ENCODE peak calls at places on chromosomes 2 and 18, in ten cellular contexts. N is HCT116; Y is SK-N-SH; X is heart right ventricle; F is pancreas; U is endodermal cell; I is cardiac muscle cell; T is CD4-positive, alpha-beta T cell; L is endothelial cell of umbilical vein; E is IMR-90. C is an unnamed sample.

GRCh38 chr2:55051026-55051866 is 995 bp upstream of the RTN4 start:
- DNase-seq in N (peak; percentile 99), Y (peak; percentile 50), X (no peak), F (no peak), U (peak; percentile 78), I (peak; percentile 98), T (no peak), L (peak; percentile 96), E (peak; percentile 100), C (peak; percentile 99)

GRCh38 chr2:102367331-102367971 is 11.9 kb downstream of the IL18R1 start:
- DNase-seq in N (no peak), Y (no peak), X (no peak), F (no peak), U (no peak), I (no peak), T (no peak), L (no peak), E (no peak), C (no peak)

GRCh38 chr2:136658201-136658600 is 107.1 kb upstream of the THSD7B start:
- DNase-seq in N (no peak), Y (no peak), X (no peak), F (no peak), U (no peak), I (no peak), T (no peak), L (no peak), E (no peak), C (no peak)

GRCh38 chr2:32061973-32062861 is 1.1 kb upstream of the SPAST start:
- DNase-seq in N (no peak), Y (peak; percentile 50), X (peak; percentile 34), F (no peak), U (peak; percentile 73), I (peak; percentile 83), T (no peak), L (peak; percentile 49), E (peak; percentile 19), C (peak; percentile 44)

GRCh38 chr2:127770973-127771735 is 39.8 kb downstream of the WDR33 start:
- DNase-seq in N (no peak), Y (no peak), X (no peak), F (no peak), U (no peak), I (peak; percentile 92), T (no peak), L (peak; percentile 69), E (peak; percentile 98), C (peak; percentile 93)

GRCh38 chr18:55781481-55781957 is 193.5 kb upstream of the TCF4 start:
- DNase-seq in N (no peak), Y (peak; percentile 74), X (peak; percentile 24), F (no peak), U (peak; percentile 86), I (peak; percentile 86), T (no peak), L (peak; percentile 90), E (peak; percentile 77), C (no peak)

GRCh38 chr18:12394428-12394827 is 13.3 kb upstream of the PRELID3A start:
- DNase-seq in N (no peak), Y (no peak), X (no peak), F (no peak), U (peak; percentile 73), I (no peak), T (no peak), L (peak; percentile 26), E (no peak), C (no peak)

GRCh38 chr2:229996320-229996719 is 72.4 kb downstream of the SLC16A14 start:
- DNase-seq in N (no peak), Y (peak; percentile 81), X (no peak), F (no peak), U (no peak), I (no peak), T (no peak), L (no peak), E (no peak), C (no peak)

GRCh38 chr2:43136011-43136799 is 90.2 kb downstream of the ZFP36L2 start:
- DNase-seq in N (no peak), Y (peak; percentile 38), X (no peak), F (no peak), U (peak; percentile 42), I (no peak), T (no peak), L (no peak), E (no peak), C (no peak)

GRCh38 chr2:97669448-97669847 is at the start of gene C2orf92:
- DNase-seq in N (no peak), Y (no peak), X (no peak), F (no peak), U (no peak), I (no peak), T (no peak), L (no peak), E (no peak), C (no peak)

GRCh38 chr18:79489048-79489899 is 93.5 kb downstream of the NFATC1 start:
- DNase-seq in N (no peak), Y (no peak), X (peak; percentile 8), F (no peak), U (no peak), I (no peak), T (no peak), L (no peak), E (no peak), C (no peak)

GRCh38 chr2:237257471-237257951 is 156.5 kb downstream of the COL6A3 start:
- DNase-seq in N (no peak), Y (no peak), X (no peak), F (no peak), U (no peak), I (peak; percentile 81), T (no peak), L (peak; percentile 89), E (peak; percentile 89), C (no peak)
- H3K27ac ChIP-seq in N (no peak overlapping the region), Y (no peak overlapping the region), X (peak overlapping the region; percentile 84), F (no peak overlapping the region), U (no peak overlapping the region), I (no peak overlapping the region), T (no peak overlapping the region), L (peak overlapping the region; percentile 5), E (peak overlapping the region; percentile 95), C (no peak overlapping the region)

GRCh38 chr2:16630463-16630862 is 35.2 kb downstream of the CYRIA start:
- DNase-seq in N (no peak), Y (no peak), X (no peak), F (no peak), U (no peak), I (no peak), T (no peak), L (no peak), E (no peak), C (no peak)
- TF ChIP-seq CTCF in N (no peak), Y (no peak), X (no peak), F (no peak), U (no peak), I (no peak), T (no peak), L (no peak), E (no peak), C (no peak)

DNA sequence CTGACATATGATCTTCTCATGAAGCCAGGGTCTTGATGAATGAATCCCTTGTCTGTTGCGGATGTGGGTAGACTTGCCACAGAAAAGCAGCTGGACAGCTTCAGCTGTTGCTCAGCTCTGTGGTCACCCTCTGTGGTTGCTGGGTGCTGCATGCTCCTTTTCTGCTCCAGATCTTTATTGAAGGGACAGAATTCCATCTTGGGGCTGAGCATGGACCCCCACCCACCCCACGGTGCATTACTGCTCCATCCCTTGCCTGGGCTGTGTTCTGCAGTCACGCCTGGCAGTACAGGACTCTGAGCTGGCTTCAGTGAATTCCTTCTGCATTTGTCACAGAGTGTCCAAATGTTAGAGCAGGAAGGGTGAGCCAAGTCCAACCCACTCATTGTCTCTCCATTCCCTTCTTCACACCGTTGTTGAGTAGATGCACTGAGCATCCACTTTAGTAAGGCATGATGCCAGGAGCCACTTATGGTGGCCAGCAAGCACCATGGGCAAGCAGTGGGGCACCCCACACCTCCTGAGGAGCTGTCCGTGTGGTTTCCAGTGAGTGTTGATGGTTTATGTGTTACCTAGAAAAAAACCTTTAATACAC is 14.5 kb upstream of the ITGB6 start:
- DNase-seq in N (no peak), Y (no peak), X (no peak), F (no peak), U (no peak), I (peak; percentile 88), T (no peak), L (no peak), E (peak; percentile 90), C (peak; percentile 93)
- H3K27ac ChIP-seq in N (no peak overlapping the region), Y (peak overlapping the region; percentile 81), X (peak overlapping the region; percentile 5), F (no peak overlapping the region), U (no peak overlapping the region), I (no peak overlapping the region), T (no peak overlapping the region), L (no peak overlapping the region), E (peak overlapping the region; percentile 29), C (peak overlapping the region; percentile 31)

GRCh38 chr2:69013837-69014796 is 1.1 kb downstream of the ANTXR1 start:
- DNase-seq in N (no peak), Y (peak; percentile 47), X (no peak), F (no peak), U (peak; percentile 63), I (peak; percentile 77), T (no peak), L (peak; percentile 27), E (peak; percentile 54), C (no peak)

GRCh38 chr2:69012310-69013122 is 463 bp upstream of the ANTXR1 start:
- DNase-seq in N (peak; percentile 23), Y (peak; percentile 19), X (peak; percentile 75), F (peak; percentile 47), U (no peak), I (no peak), T (peak; percentile 33), L (peak; percentile 56), E (peak; percentile 76), C (no peak)

GRCh38 chr2:69011611-69012157 is 1.3 kb upstream of the ANTXR1 start:
- DNase-seq in N (no peak), Y (peak; percentile 30), X (no peak), F (no peak), U (peak; percentile 60), I (no peak), T (no peak), L (no peak), E (no peak), C (no peak)

GRCh38 chr2:69010437-69011194 is 2.4 kb upstream of the ANTXR1 start:
- DNase-seq in N (no peak), Y (no peak), X (no peak), F (no peak), U (no peak), I (no peak), T (no peak), L (no peak), E (no peak), C (peak; percentile 55)

GRCh38 chr2:69013123-69013836 is at the start of gene ANTXR1:
- DNase-seq in N (peak; percentile 53), Y (peak; percentile 87), X (peak; percentile 36), F (peak; percentile 65), U (peak; percentile 89), I (peak; percentile 85), T (no peak), L (peak; percentile 13), E (peak; percentile 78), C (peak; percentile 75)
- TF ChIP-seq CTCF in N (peak; percentile 23), Y (peak; percentile 1), X (no peak), F (no peak), U (peak; percentile 15), I (no peak), T (peak; percentile 32), L (no peak), E (no peak), C (no peak)

GRCh38 chr2:27324720-27325119 is 1.8 kb upstream of the MPV17 start:
- DNase-seq in N (no peak), Y (no peak), X (no peak), F (no peak), U (no peak), I (no peak), T (no peak), L (no peak), E (no peak), C (no peak)
- H3K27ac ChIP-seq in N (no peak overlapping the region), Y (no peak overlapping the region), X (no peak overlapping the region), F (no peak overlapping the region), U (no peak overlapping the region), I (no peak overlapping the region), T (no peak overlapping the region), L (no peak overlapping the region), E (no peak overlapping the region), C (no peak overlapping the region)